ENCODE peak calls at places on chromosomes 11 and 22, in five cellular contexts. M is cardiac muscle cell, U is hepatocyte, T is iPS DF 6.9, A is esophagus squamous epithelium. K is an unnamed sample.

GRCh38 chr11:96426356-96427103 is 36.7 kb downstream of the JRKL start:
- DNase-seq in U (peak; percentile 47), M (peak; percentile 55), A (no peak), T (peak; percentile 25), K (peak; percentile 26)

GRCh38 chr11:28524098-28524497 is 415.9 kb downstream of the METTL15 start:
- DNase-seq in T (no peak), M (no peak), A (no peak), U (no peak), K (no peak)

GRCh38 chr22:28441720-28442263 is 237.8 kb downstream of the TTC28 start:
- DNase-seq in M (peak; percentile 23), T (no peak), A (no peak), U (peak; percentile 9), K (peak; percentile 4)

GRCh38 chr11:72751293-72752087 is 718 bp downstream of the ARAP1 start:
- DNase-seq in M (no peak), A (no peak), T (no peak), U (no peak), K (no peak)

GRCh38 chr11:110613526-110613925 is 98.7 kb downstream of the ARHGAP20 start:
- DNase-seq in T (no peak), A (no peak), U (no peak), M (no peak), K (no peak)

GRCh38 chr11:27076121-27076589 is 35.5 kb downstream of the BBOX1 start:
- DNase-seq in A (no peak), M (peak; percentile 9), U (no peak), T (no peak), K (no peak)

GRCh38 chr11:10893713-10894112 is 35.9 kb upstream of the ZBED5 start:
- DNase-seq in T (no peak), M (no peak), U (peak; percentile 71), A (no peak), K (peak; percentile 57)

GRCh38 chr11:967995-968751 is 42.5 kb downstream of the AP2A2 start:
- DNase-seq in M (no peak), A (no peak), T (no peak), U (no peak), K (no peak)

GRCh38 chr11:93542753-93543246 is 391 bp downstream of the SMCO4 start:
- DNase-seq in T (no peak), A (no peak), U (no peak), M (no peak), K (no peak)

GRCh38 chr11:1827931-1828330 is 6.9 kb upstream of the SYT8 start:
- DNase-seq in U (no peak), A (no peak), T (no peak), M (no peak), K (no peak)

GRCh38 chr22:40329021-40329456 is 17.3 kb upstream of the ADSL start:
- DNase-seq in U (no peak), A (no peak), M (no peak), T (no peak), K (no peak)

GRCh38 chr11:113457784-113458183 is 17.4 kb downstream of the DRD2 start:
- DNase-seq in M (no peak), U (no peak), T (no peak), A (no peak), K (peak; percentile 39)

GRCh38 chr11:115154355-115154736 is 349.9 kb downstream of the CADM1 start:
- DNase-seq in M (no peak), T (no peak), A (no peak), U (no peak), K (no peak)

GRCh38 chr11:109865558-109866186 is 227.5 kb upstream of the ZC3H12C start:
- DNase-seq in T (no peak), U (no peak), A (no peak), M (no peak), K (no peak)

GRCh38 chr11:2216400-2217064 is 44.9 kb upstream of the TH start:
- DNase-seq in U (no peak), T (no peak), M (no peak), A (no peak), K (no peak)

GRCh38 chr22:24236656-24237055 is 8.2 kb downstream of the GGT5 start:
- DNase-seq in T (no peak), M (no peak), U (no peak), A (no peak), K (no peak)

GRCh38 chr22:29751139-29751538 is 15.7 kb downstream of the ZMAT5 start:
- DNase-seq in A (no peak), T (no peak), M (no peak), U (no peak), K (no peak)

GRCh38 chr11:76086713-76087635 is 119.3 kb downstream of the WNT11 start:
- DNase-seq in T (no peak), U (no peak), A (no peak), M (no peak), K (no peak)

GRCh38 chr22:41762980-41763779 is 37.3 kb upstream of the CCDC134 start:
- DNase-seq in T (peak; percentile 72), A (no peak), U (peak; percentile 43), M (peak; percentile 65), K (no peak)

GRCh38 chr22:30239421-30240405 is 6.8 kb downstream of the LIF start:
- DNase-seq in A (no peak), U (no peak), M (no peak), T (no peak), K (no peak)

GRCh38 chr11:94675239-94675638 is 92.9 kb upstream of the AMOTL1 start:
- DNase-seq in U (no peak), T (no peak), M (no peak), A (no peak), K (peak; percentile 8)

GRCh38 chr11:27618591-27618990 is 81.7 kb downstream of the BDNF start:
- DNase-seq in A (no peak), M (no peak), T (no peak), U (no peak), K (no peak)

GRCh38 chr11:122453586-122453985 is 201.9 kb upstream of the UBASH3B start:
- DNase-seq in A (no peak), T (no peak), M (no peak), U (no peak), K (no peak)

GRCh38 chr22:24035296-24035695 is 24.2 kb downstream of the CABIN1 start:
- DNase-seq in A (no peak), U (no peak), M (no peak), T (no peak), K (no peak)

GRCh38 chr11:120566176-120566575 is 54.6 kb downstream of the GRIK4 start:
- DNase-seq in U (no peak), M (no peak), A (no peak), T (no peak), K (no peak)

GRCh38 chr11:93490996-93491618 is 52.1 kb downstream of the SMCO4 start:
- DNase-seq in U (no peak), T (peak; percentile 37), A (no peak), M (no peak), K (no peak)

GRCh38 chr11:74024630-74025029 is 15.7 kb upstream of the UCP3 start:
- DNase-seq in T (no peak), U (peak; percentile 54), M (no peak), A (no peak), K (no peak)

DNA sequence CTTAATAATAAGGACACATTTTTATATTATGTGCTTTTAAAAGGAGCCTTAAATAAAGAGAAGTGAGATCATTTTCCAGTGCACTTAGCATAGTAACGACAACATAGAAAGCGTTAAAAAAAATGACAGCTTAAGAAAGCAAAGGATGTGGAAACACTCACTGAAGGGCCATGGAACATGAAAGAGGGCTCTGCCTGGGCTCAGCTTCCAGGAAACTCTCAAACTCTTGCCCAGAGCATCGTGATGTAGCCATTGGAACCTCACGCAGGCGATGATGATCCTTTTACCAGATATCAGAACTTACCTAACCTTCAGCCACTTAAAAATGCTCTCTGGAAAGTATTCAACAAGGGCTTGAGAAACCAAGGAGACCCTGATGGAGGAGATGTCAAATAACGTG is 21.4 kb upstream of the ETS1 start:
- DNase-seq in U (no peak), A (no peak), M (no peak), T (no peak), K (no peak)
- H3K4me1 ChIP-seq in U (no peaks in the 10 kb centered on the region), A (peaks cover 18% of the 10 kb centered on the region), M (peaks cover 40% of the 10 kb centered on the region), T (peaks cover 1% of the 10 kb centered on the region), K (no peaks in the 10 kb centered on the region)

GRCh38 chr11:66104057-66104638 is 34.1 kb downstream of the PACS1 start:
- DNase-seq in T (no peak), A (no peak), U (no peak), M (no peak), K (no peak)

GRCh38 chr11:66101055-66101454 is 31.0 kb downstream of the PACS1 start:
- DNase-seq in A (no peak), T (no peak), M (no peak), U (no peak), K (no peak)

GRCh38 chr11:66100272-66101037 is 30.4 kb downstream of the PACS1 start:
- DNase-seq in T (no peak), M (no peak), U (no peak), A (peak; percentile 15), K (peak; percentile 75)
- H3K27ac ChIP-seq in T (no peak overlapping the region), M (no peak overlapping the region), U (no peak overlapping the region), A (peak overlapping the region; percentile 37), K (peak overlapping the region; percentile 70)

GRCh38 chr11:128939591-128939990 is 3.1 kb downstream of the TP53AIP1 start:
- DNase-seq in T (no peak), U (no peak), M (no peak), A (no peak), K (no peak)
- H3K4me1 ChIP-seq in T (peaks cover 9% of the 10 kb centered on the region), U (no peaks in the 10 kb centered on the region), M (peaks cover 18% of the 10 kb centered on the region), A (peaks cover 72% of the 10 kb centered on the region), K (no peaks in the 10 kb centered on the region)

GRCh38 chr11:85718991-85719807 is 33.2 kb upstream of the CCDC89 start:
- DNase-seq in T (peak; percentile 47), M (no peak), U (peak; percentile 45), A (no peak), K (no peak)
- H3K27ac ChIP-seq in T (no peak overlapping the region), M (no peak overlapping the region), U (no peak overlapping the region), A (peak overlapping the region; percentile 52), K (peak overlapping the region; percentile 35)